ENCODE peak calls at places on chromosomes 12 and 14, in seven cellular contexts. T, X, L, Y, C, W and E are unnamed samples.

GRCh38 chr14:88974991-88975835 is 150.8 kb downstream of the TTC8 start:
- DNase-seq in T (no peak), C (no peak), W (no peak), Y (no peak), X (peak; percentile 79), L (no peak), E (no peak)

GRCh38 chr12:113135178-113136127 is at the start of gene RASAL1:
- DNase-seq in Y (no peak), T (peak; percentile 92), W (peak; percentile 76), X (peak; percentile 88), C (peak; percentile 99), L (no peak), E (peak; percentile 79)

GRCh38 chr12:89493650-89494302 is 30.8 kb downstream of the GALNT4 start:
- DNase-seq in C (no peak), T (no peak), L (no peak), W (peak; percentile 26), X (peak; percentile 25), Y (no peak), E (no peak)

GRCh38 chr14:51554339-51554920 is 97.3 kb upstream of the FRMD6 start:
- DNase-seq in C (no peak), Y (no peak), W (no peak), T (no peak), X (no peak), L (peak; percentile 51), E (no peak)

GRCh38 chr12:25957898-25958253 is 606 bp upstream of the RASSF8 start:
- DNase-seq in C (no peak), T (peak; percentile 46), L (peak; percentile 93), W (no peak), X (no peak), Y (no peak), E (no peak)

GRCh38 chr14:35534130-35534883 is at the start of gene INSM2:
- DNase-seq in C (no peak), W (no peak), L (no peak), Y (no peak), T (peak; percentile 18), X (no peak), E (no peak)

GRCh38 chr12:45191239-45191638 is 24.7 kb upstream of the ANO6 start:
- DNase-seq in Y (no peak), X (no peak), L (peak; percentile 35), W (no peak), C (no peak), T (no peak), E (no peak)

GRCh38 chr12:32217354-32218310 is 111.0 kb downstream of the BICD1 start:
- DNase-seq in X (peak; percentile 8), L (no peak), W (no peak), C (no peak), T (no peak), Y (no peak), E (no peak)

GRCh38 chr12:65430571-65431306 is 152.3 kb downstream of the MSRB3 start:
- DNase-seq in X (no peak), L (peak; percentile 80), T (no peak), Y (no peak), W (no peak), C (no peak), E (no peak)

GRCh38 chr14:21991130-21991529 is 317.5 kb upstream of the OR4E1 start:
- DNase-seq in X (no peak), T (no peak), Y (no peak), W (no peak), C (no peak), L (no peak), E (no peak)

GRCh38 chr14:72716471-72716870 is 177.4 kb downstream of the DPF3 start:
- DNase-seq in C (no peak), T (no peak), L (peak; percentile 24), X (no peak), W (no peak), Y (peak; percentile 38), E (no peak)

GRCh38 chr12:92899388-92900001 is 29.6 kb downstream of the EEA1 start:
- DNase-seq in W (no peak), X (peak; percentile 59), Y (peak; percentile 94), T (peak; percentile 34), C (no peak), L (peak; percentile 87), E (peak; percentile 34)

GRCh38 chr12:26471560-26471959 is 276.2 kb downstream of the SSPN start:
- DNase-seq in Y (no peak), L (no peak), T (no peak), X (no peak), W (no peak), C (no peak), E (no peak)

GRCh38 chr14:105313381-105314286 is 914 bp upstream of the PACS2 start:
- DNase-seq in W (peak; percentile 27), L (peak; percentile 8), C (peak; percentile 78), T (peak; percentile 75), X (peak; percentile 35), Y (no peak), E (peak; percentile 43)

GRCh38 chr12:51675062-51675803 is 84.2 kb downstream of the SCN8A start:
- DNase-seq in W (no peak), T (no peak), C (no peak), Y (no peak), X (no peak), L (no peak), E (no peak)

GRCh38 chr12:25592725-25593495 is 39.8 kb upstream of the LMNTD1 start:
- DNase-seq in X (no peak), Y (no peak), L (no peak), T (no peak), C (no peak), W (no peak), E (no peak)

GRCh38 chr14:89186850-89187376 is 230.1 kb downstream of the FOXN3 start:
- DNase-seq in C (no peak), T (no peak), L (no peak), W (peak; percentile 9), Y (no peak), X (no peak), E (no peak)

GRCh38 chr12:62273724-62274380 is 13.6 kb downstream of the USP15 start:
- DNase-seq in Y (no peak), C (no peak), X (no peak), T (no peak), L (no peak), W (no peak), E (no peak)
- H3K4me1 ChIP-seq in Y (peaks cover 94% of the 10 kb centered on the region), C (no peaks in the 10 kb centered on the region), X (peaks cover 27% of the 10 kb centered on the region), T (no peaks in the 10 kb centered on the region), L (peaks cover 6% of the 10 kb centered on the region), W (peaks cover 62% of the 10 kb centered on the region), E (peaks cover 20% of the 10 kb centered on the region)

GRCh38 chr12:99981639-99982190 is 3.0 kb downstream of the ANKS1B start:
- DNase-seq in L (no peak), X (no peak), Y (no peak), W (no peak), T (no peak), C (no peak), E (no peak)

GRCh38 chr12:99985631-99986030 is 895 bp upstream of the ANKS1B start:
- DNase-seq in T (no peak), X (no peak), L (no peak), C (no peak), Y (no peak), W (no peak), E (no peak)

GRCh38 chr12:99985129-99985570 is 414 bp upstream of the ANKS1B start:
- DNase-seq in Y (no peak), C (no peak), L (peak; percentile 40), X (no peak), T (no peak), W (no peak), E (no peak)

GRCh38 chr12:99983721-99984258 is 946 bp downstream of the ANKS1B start:
- DNase-seq in W (no peak), L (peak; percentile 2), C (peak; percentile 59), X (no peak), Y (no peak), T (no peak), E (no peak)

GRCh38 chr12:99984271-99985128 is at the start of gene ANKS1B:
- DNase-seq in L (peak; percentile 19), C (peak; percentile 83), W (peak; percentile 52), T (peak; percentile 79), X (peak; percentile 24), Y (peak; percentile 74), E (peak; percentile 49)
- TF ChIP-seq POLR2AphosphoS5 in L (no peak), C (peak; percentile 21), W (no peak), T (no peak), X (no peak), Y (no peak), E (no peak)

DNA sequence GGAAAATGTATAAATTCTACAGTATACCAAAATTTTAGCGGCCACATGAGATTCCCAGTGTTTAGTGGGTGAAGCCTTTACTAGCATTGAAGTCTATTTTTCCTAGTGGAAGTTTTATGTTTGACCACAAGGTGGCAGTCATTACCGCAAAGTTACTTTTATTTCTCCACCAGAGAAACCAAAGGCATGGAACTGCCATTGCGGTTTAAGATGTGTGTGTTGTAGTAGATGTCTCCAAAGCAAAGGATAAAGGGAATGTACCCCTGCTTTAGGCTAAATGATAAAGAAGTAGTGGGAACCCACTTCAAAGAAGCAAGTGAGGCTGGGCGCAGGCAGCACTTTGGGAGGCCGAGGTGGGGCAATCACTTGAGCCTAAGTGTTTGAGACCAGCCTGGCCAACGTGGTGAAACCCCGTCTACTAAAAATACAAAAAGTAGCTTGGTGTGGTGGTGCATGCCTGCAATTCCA is 140.5 kb downstream of the PRKCH start:
- DNase-seq in C (peak; percentile 43), Y (no peak), T (peak; percentile 80), W (peak; percentile 60), L (peak; percentile 80), X (no peak), E (no peak)
- H3K4me1 ChIP-seq in C (peaks cover under 1% of the 10 kb centered on the region), Y (no peaks in the 10 kb centered on the region), T (peaks cover 24% of the 10 kb centered on the region), W (peaks cover 19% of the 10 kb centered on the region), L (peaks cover 26% of the 10 kb centered on the region), X (peaks cover 8% of the 10 kb centered on the region), E (peaks cover 40% of the 10 kb centered on the region)

GRCh38 chr12:132908145-132909029 is 21.0 kb upstream of the CHFR start:
- DNase-seq in W (peak; percentile 58), Y (peak; percentile 99), X (peak; percentile 97), C (peak; percentile 97), L (peak; percentile 97), T (peak; percentile 99), E (peak; percentile 87)

GRCh38 chr12:132907216-132907615 is 19.8 kb upstream of the CHFR start:
- DNase-seq in C (no peak), W (no peak), T (peak; percentile 46), X (no peak), L (no peak), Y (no peak), E (no peak)

GRCh38 chr12:132909030-132909368 is 21.6 kb upstream of the CHFR start:
- DNase-seq in X (no peak), Y (no peak), W (no peak), L (no peak), C (no peak), T (no peak), E (no peak)

GRCh38 chr12:132899033-132899432 is 11.6 kb upstream of the CHFR start:
- DNase-seq in Y (no peak), L (peak; percentile 10), X (no peak), W (no peak), C (no peak), T (no peak), E (no peak)

DNA sequence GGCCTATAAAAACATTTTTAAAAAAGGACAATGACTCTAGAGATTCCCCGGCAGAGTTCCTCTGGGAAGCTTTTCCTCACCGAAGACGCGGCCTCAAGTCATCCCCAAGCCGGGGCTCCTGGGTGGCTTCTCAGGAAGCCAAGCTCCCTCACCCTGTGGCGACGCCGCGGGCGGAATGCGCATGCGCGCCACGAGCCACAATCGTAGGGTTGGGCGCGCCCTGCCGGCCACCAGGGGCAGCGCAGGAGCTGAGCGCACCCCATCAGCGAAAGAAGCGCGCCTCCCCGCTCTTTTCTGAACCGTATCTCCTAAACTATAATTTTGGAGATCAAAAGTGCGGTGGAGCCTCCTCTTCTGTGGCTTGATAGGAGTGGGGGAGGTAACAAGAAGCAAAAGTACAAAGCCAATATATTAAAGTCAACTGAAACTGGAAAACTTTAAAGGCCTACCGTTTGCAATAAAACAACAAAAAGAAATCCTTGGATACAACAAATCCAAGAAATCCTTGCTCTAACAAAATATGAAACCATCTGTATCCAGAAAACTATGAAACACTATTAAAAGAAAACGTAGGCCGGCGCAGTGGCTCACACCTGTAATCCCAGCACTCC is 17.4 kb upstream of the CHFR start:
- DNase-seq in C (peak; percentile 98), L (peak; percentile 38), W (peak; percentile 48), T (peak; percentile 88), X (peak; percentile 83), Y (peak; percentile 92), E (peak; percentile 72)
- TF ChIP-seq POLR2AphosphoS5 in C (no peak), L (no peak), W (no peak), T (peak; percentile 34), X (no peak), Y (no peak), E (peak; percentile 60)